ENCODE peak calls at places on chromosomes 2 and 18, in nine cellular contexts. L is mesothelial cell of epicardium; W is skeletal muscle cell; O is heart left ventricle; K is hypothalamus; V is GM04504; T is stimulated activated CD4-positive, alpha-beta T cell treated with anti-CD3 and anti-CD28 coated beads, TNF-alpha, amount 100 ng/mL, for 4 hours; I is GM19239; N is NCI-H1092 treated with DMSO at 0.1 percent for 48 hours. C is an unnamed sample.

GRCh38 chr2:85506768-85507181 is 32.2 kb upstream of the MAT2A start:
- DNase-seq in W (peak), O (no peak), T (no peak), K (no peak), V (no peak), N (no peak), I (no peak), L (no peak), C (peak)

GRCh38 chr2:219565130-219566080 is 5.9 kb downstream of the OBSL1 start:
- DNase-seq in L (no peak), T (no peak), V (no peak), W (no peak), O (no peak), N (no peak), I (no peak), K (no peak), C (no peak)

GRCh38 chr18:62812242-62812641 is 96.9 kb downstream of the PHLPP1 start:
- DNase-seq in T (no peak), W (no peak), L (no peak), K (no peak), O (no peak), I (no peak), V (no peak), N (no peak), C (no peak)

GRCh38 chr2:201157694-201158093 is 25.2 kb upstream of the CASP10 start:
- DNase-seq in T (no peak), O (no peak), N (no peak), L (no peak), W (no peak), I (no peak), V (no peak), K (no peak), C (no peak)

GRCh38 chr2:40773291-40773690 is 321.4 kb upstream of the SLC8A1 start:
- DNase-seq in V (no peak), O (no peak), W (no peak), I (no peak), L (no peak), N (no peak), T (no peak), K (no peak), C (no peak)

GRCh38 chr18:5983479-5983878 is 88.2 kb upstream of the TMEM200C start:
- DNase-seq in N (no peak), L (no peak), K (no peak), W (no peak), O (peak), T (no peak), I (no peak), V (no peak), C (no peak)

GRCh38 chr2:233822781-233823730 is 31.3 kb downstream of the HJURP start:
- DNase-seq in L (no peak), N (no peak), I (no peak), T (no peak), O (no peak), K (no peak), V (no peak), W (no peak), C (no peak)

GRCh38 chr2:86622409-86622877 is 1.2 kb downstream of the RNF103 start:
- DNase-seq in O (peak), N (no peak), T (no peak), K (no peak), L (no peak), W (no peak), V (no peak), I (no peak), C (no peak)

C was measured in AG04450.